ENCODE peak calls at places on chromosomes 1 and 21, in nine cellular contexts. M is activated effector memory CD4-positive, alpha-beta T cell treated with anti-CD3 and anti-CD28 coated beads, Interleukin-2, amount 50 U/mL, for 16 hours; O is lung microvascular endothelial cell; G is stimulated activated naive CD4-positive, alpha-beta T cell; E is nephron progenitor cell; L is anterior cingulate cortex; S is hypothalamus; R is left colon; A is GM04504. F is an unnamed sample.

GRCh38 chr1:199243423-199244061 is 604.7 kb downstream of the PTPRC start:
- DNase-seq in M (peak; percentile 89), O (peak; percentile 78), G (peak; percentile 39), E (peak; percentile 59), L (peak; percentile 33), S (peak; percentile 59), R (peak; percentile 51), A (peak; percentile 10), F (peak; percentile 83)

GRCh38 chr1:221437171-221437570 is 304.7 kb downstream of the DUSP10 start:
- DNase-seq in M (no peak), O (no peak), G (no peak), E (no peak), L (no peak), S (no peak), R (no peak), A (no peak), F (no peak)

GRCh38 chr1:237879195-237879594 is 11.5 kb downstream of the ZP4 start:
- DNase-seq in M (no peak), O (no peak), G (no peak), E (no peak), L (no peak), S (no peak), R (no peak), A (no peak), F (no peak)

GRCh38 chr1:113745425-113745824 is 13.9 kb downstream of the PHTF1 start:
- DNase-seq in M (no peak), O (no peak), G (no peak), E (no peak), L (no peak), S (no peak), R (no peak), A (no peak), F (peak; percentile 20)

GRCh38 chr1:20405051-20405754 is 80.8 kb downstream of the CAMK2N1 start:
- DNase-seq in M (no peak), O (no peak), G (no peak), E (no peak), L (no peak), S (no peak), R (no peak), A (no peak), F (no peak)

GRCh38 chr1:100584761-100585745 is 47.1 kb downstream of the GPR88 start:
- DNase-seq in M (no peak), O (peak; percentile 70), G (no peak), E (no peak), L (no peak), S (no peak), R (no peak), A (no peak), F (no peak)

GRCh38 chr21:38875694-38876492 is 70.2 kb downstream of the ETS2 start:
- DNase-seq in M (no peak), O (no peak), G (no peak), E (no peak), L (no peak), S (no peak), R (no peak), A (no peak), F (no peak)

GRCh38 chr1:226638001-226638601 is 89.5 kb downstream of the STUM start:
- DNase-seq in M (peak; percentile 61), O (no peak), G (no peak), E (no peak), L (no peak), S (no peak), R (no peak), A (no peak), F (no peak)

GRCh38 chr1:17581389-17582123 is 42.1 kb downstream of the ARHGEF10L start:
- DNase-seq in M (no peak), O (no peak), G (no peak), E (no peak), L (no peak), S (no peak), R (peak; percentile 50), A (no peak), F (no peak)

GRCh38 chr1:34364376-34364775 is 187.7 kb downstream of the C1orf94 start:
- DNase-seq in M (no peak), O (no peak), G (no peak), E (no peak), L (no peak), S (no peak), R (no peak), A (no peak), F (no peak)

GRCh38 chr1:89980605-89981004 is 14.3 kb upstream of the ZNF326 start:
- DNase-seq in M (no peak), O (no peak), G (no peak), E (no peak), L (no peak), S (no peak), R (no peak), A (no peak), F (no peak)

GRCh38 chr1:86247553-86248279 is 91.1 kb upstream of the COL24A1 start:
- DNase-seq in M (no peak), O (no peak), G (no peak), E (no peak), L (no peak), S (no peak), R (no peak), A (peak; percentile 48), F (no peak)

GRCh38 chr1:47776554-47777156 is 220.5 kb downstream of the TRABD2B start:
- DNase-seq in M (no peak), O (peak; percentile 43), G (no peak), E (no peak), L (peak; percentile 50), S (no peak), R (no peak), A (no peak), F (no peak)

GRCh38 chr21:9767592-9768375 is 753.6 kb upstream of the TPTE start:
- DNase-seq in M (no peak), O (no peak), G (no peak), E (no peak), L (no peak), S (no peak), R (no peak), A (no peak), F (no peak)

GRCh38 chr1:17540255-17541001 is 930 bp downstream of the ARHGEF10L start:
- DNase-seq in M (no peak), O (no peak), G (no peak), E (peak; percentile 63), L (peak; percentile 62), S (peak; percentile 38), R (peak; percentile 54), A (no peak), F (peak; percentile 84)

GRCh38 chr1:155978325-155978972 is at the start of gene ARHGEF2:
- DNase-seq in M (peak; percentile 92), O (peak; percentile 49), G (peak; percentile 72), E (peak; percentile 79), L (peak; percentile 58), S (peak; percentile 42), R (peak; percentile 90), A (no peak), F (peak; percentile 92)